ENCODE peak calls at places on chromosome 7, in nine cellular contexts. One of them, this sample, is unnamed.

GRCh38 chr7:24138366-24138765 is 145.6 kb upstream of the NPY start:
- DNase-seq in esophagus squamous epithelium: no peak
- DNase-seq in adrenal gland: no peak
- DNase-seq in thyroid gland: no peak
- DNase-seq in breast epithelium: no peak
- DNase-seq in heart left ventricle: no peak
- DNase-seq in testis: no peak
- DNase-seq in IMR-90: no peak
- DNase-seq in stomach: no peak
- DNase-seq in this sample: no peak

GRCh38 chr7:28017372-28017771 is 163.2 kb downstream of the JAZF1 start:
- DNase-seq in testis: no peak
- DNase-seq in esophagus squamous epithelium: no peak
- DNase-seq in stomach: no peak
- DNase-seq in thyroid gland: no peak
- DNase-seq in breast epithelium: no peak
- DNase-seq in heart left ventricle: no peak
- DNase-seq in IMR-90: peak; percentile 55
- DNase-seq in adrenal gland: no peak
- DNase-seq in this sample: no peak

GRCh38 chr7:50540785-50541579 is 24.2 kb downstream of the DDC start:
- DNase-seq in adrenal gland: no peak
- DNase-seq in esophagus squamous epithelium: no peak
- DNase-seq in breast epithelium: no peak
- DNase-seq in testis: no peak
- DNase-seq in heart left ventricle: no peak
- DNase-seq in IMR-90: no peak
- DNase-seq in stomach: no peak
- DNase-seq in thyroid gland: no peak
- DNase-seq in this sample: no peak

GRCh38 chr7:41148521-41148951 is 554.4 kb downstream of the INHBA start:
- DNase-seq in thyroid gland: no peak
- DNase-seq in stomach: no peak
- DNase-seq in breast epithelium: no peak
- DNase-seq in esophagus squamous epithelium: no peak
- DNase-seq in heart left ventricle: no peak
- DNase-seq in IMR-90: peak; percentile 91
- DNase-seq in adrenal gland: no peak
- DNase-seq in testis: no peak
- DNase-seq in this sample: no peak

GRCh38 chr7:8149222-8149621 is 112.7 kb downstream of the ICA1 start:
- DNase-seq in stomach: no peak
- DNase-seq in breast epithelium: no peak
- DNase-seq in heart left ventricle: no peak
- DNase-seq in thyroid gland: no peak
- DNase-seq in esophagus squamous epithelium: no peak
- DNase-seq in IMR-90: no peak
- DNase-seq in adrenal gland: no peak
- DNase-seq in testis: no peak
- DNase-seq in this sample: no peak

GRCh38 chr7:96285579-96285978 is 36.3 kb downstream of the SLC25A13 start:
- DNase-seq in breast epithelium: no peak
- DNase-seq in esophagus squamous epithelium: no peak
- DNase-seq in thyroid gland: no peak
- DNase-seq in testis: no peak
- DNase-seq in heart left ventricle: no peak
- DNase-seq in stomach: no peak
- DNase-seq in IMR-90: peak; percentile 37
- DNase-seq in adrenal gland: no peak
- DNase-seq in this sample: no peak

GRCh38 chr7:157612664-157613561 is 276.1 kb downstream of the DNAJB6 start:
- DNase-seq in IMR-90: no peak
- DNase-seq in heart left ventricle: peak; percentile 57
- DNase-seq in stomach: peak; percentile 40
- DNase-seq in thyroid gland: peak; percentile 17
- DNase-seq in testis: peak; percentile 40
- DNase-seq in breast epithelium: peak; percentile 53
- DNase-seq in adrenal gland: peak; percentile 28
- DNase-seq in esophagus squamous epithelium: no peak
- DNase-seq in this sample: peak; percentile 43

GRCh38 chr7:92634125-92634710 is 44.0 kb upstream of the FAM133B start:
- DNase-seq in breast epithelium: no peak
- DNase-seq in esophagus squamous epithelium: no peak
- DNase-seq in adrenal gland: no peak
- DNase-seq in thyroid gland: no peak
- DNase-seq in stomach: no peak
- DNase-seq in IMR-90: no peak
- DNase-seq in heart left ventricle: no peak
- DNase-seq in testis: no peak
- DNase-seq in this sample: no peak

GRCh38 chr7:127920787-127921438 is 110.3 kb downstream of the LRRC4 start:
- DNase-seq in IMR-90: peak; percentile 82
- DNase-seq in adrenal gland: no peak
- DNase-seq in testis: no peak
- DNase-seq in thyroid gland: no peak
- DNase-seq in heart left ventricle: no peak
- DNase-seq in esophagus squamous epithelium: no peak
- DNase-seq in breast epithelium: no peak
- DNase-seq in stomach: no peak
- DNase-seq in this sample: no peak

GRCh38 chr7:21253740-21254687 is 173.9 kb upstream of the SP4 start:
- DNase-seq in heart left ventricle: no peak
- DNase-seq in adrenal gland: peak; percentile 37
- DNase-seq in testis: peak; percentile 76
- DNase-seq in breast epithelium: no peak
- DNase-seq in IMR-90: peak; percentile 26
- DNase-seq in esophagus squamous epithelium: no peak
- DNase-seq in stomach: peak; percentile 63
- DNase-seq in thyroid gland: peak; percentile 53
- DNase-seq in this sample: peak; percentile 57

GRCh38 chr7:117385340-117386124 is 41.8 kb downstream of the ASZ1 start:
- DNase-seq in heart left ventricle: no peak
- DNase-seq in IMR-90: peak; percentile 53
- DNase-seq in thyroid gland: no peak
- DNase-seq in esophagus squamous epithelium: no peak
- DNase-seq in breast epithelium: no peak
- DNase-seq in stomach: no peak
- DNase-seq in adrenal gland: no peak
- DNase-seq in testis: no peak
- DNase-seq in this sample: no peak

DNA sequence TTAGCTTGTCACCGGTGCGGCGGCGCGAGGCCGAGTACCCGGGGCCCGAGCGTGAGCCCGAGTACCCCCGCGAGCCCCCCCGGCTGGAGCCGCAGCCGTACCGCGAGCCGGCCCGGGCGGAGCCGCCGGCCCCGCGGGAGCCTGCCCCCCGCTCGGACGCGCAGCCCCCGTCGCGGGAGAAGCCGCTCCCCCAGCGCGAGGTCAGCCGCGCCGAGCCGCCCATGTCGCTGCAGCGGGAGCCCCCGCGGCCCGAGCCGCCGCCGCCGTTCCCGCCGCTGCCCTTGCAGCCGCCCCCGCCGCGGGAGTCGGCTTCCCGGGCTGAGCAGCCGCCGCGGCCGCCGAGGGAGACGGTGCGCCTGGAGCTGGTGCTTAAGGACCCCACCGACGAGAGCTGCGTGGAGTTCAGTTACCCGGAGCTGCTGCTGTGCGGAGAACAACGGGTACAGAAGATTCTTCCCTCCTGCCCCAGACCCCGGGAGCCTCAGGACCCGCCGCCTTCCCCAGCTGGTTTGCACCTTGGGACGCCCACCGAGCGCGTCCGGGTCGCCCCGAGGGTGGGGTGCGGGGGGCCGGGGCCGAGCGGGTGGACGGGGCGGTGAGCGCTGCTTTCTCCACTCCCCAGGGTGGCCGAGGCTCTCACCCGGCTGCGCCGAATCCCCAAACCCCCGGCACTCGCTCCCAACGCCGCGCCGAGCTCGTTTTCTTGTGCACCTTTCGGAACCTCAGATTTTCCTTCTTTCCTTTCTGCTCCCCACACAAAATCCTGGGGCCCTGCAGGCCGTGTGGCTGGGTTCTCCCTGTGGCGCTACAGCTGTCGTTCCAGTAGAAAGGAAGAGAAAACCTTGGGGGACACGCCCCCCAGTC is 708 bp downstream of the UBN2 start:
- DNase-seq in IMR-90: peak; percentile 6
- DNase-seq in stomach: peak; percentile 27
- DNase-seq in adrenal gland: peak; percentile 59
- DNase-seq in esophagus squamous epithelium: no peak
- DNase-seq in heart left ventricle: peak; percentile 33
- DNase-seq in breast epithelium: no peak
- DNase-seq in thyroid gland: peak; percentile 39
- DNase-seq in testis: peak; percentile 58
- DNase-seq in this sample: peak; percentile 24
- TF ChIP-seq CTCF in IMR-90: no peak
- TF ChIP-seq CTCF in stomach: no peak
- TF ChIP-seq CTCF in adrenal gland: no peak
- TF ChIP-seq CTCF in esophagus squamous epithelium: no peak
- TF ChIP-seq CTCF in heart left ventricle: no peak
- TF ChIP-seq CTCF in breast epithelium: no peak
- TF ChIP-seq CTCF in thyroid gland: no peak
- TF ChIP-seq CTCF in testis: no peak
- TF ChIP-seq CTCF in this sample: no peak

GRCh38 chr7:17139081-17139480 is 159.4 kb upstream of the AHR start:
- DNase-seq in esophagus squamous epithelium: no peak
- DNase-seq in stomach: no peak
- DNase-seq in heart left ventricle: no peak
- DNase-seq in IMR-90: no peak
- DNase-seq in adrenal gland: no peak
- DNase-seq in breast epithelium: no peak
- DNase-seq in thyroid gland: no peak
- DNase-seq in testis: no peak
- DNase-seq in this sample: no peak

GRCh38 chr7:17134786-17135185 is 163.7 kb upstream of the AHR start:
- DNase-seq in adrenal gland: no peak
- DNase-seq in heart left ventricle: no peak
- DNase-seq in testis: no peak
- DNase-seq in IMR-90: no peak
- DNase-seq in breast epithelium: no peak
- DNase-seq in stomach: no peak
- DNase-seq in esophagus squamous epithelium: no peak
- DNase-seq in thyroid gland: no peak
- DNase-seq in this sample: no peak

GRCh38 chr7:17132726-17133125 is 165.7 kb upstream of the AHR start:
- DNase-seq in IMR-90: no peak
- DNase-seq in thyroid gland: no peak
- DNase-seq in esophagus squamous epithelium: no peak
- DNase-seq in heart left ventricle: no peak
- DNase-seq in stomach: no peak
- DNase-seq in adrenal gland: no peak
- DNase-seq in testis: no peak
- DNase-seq in breast epithelium: no peak
- DNase-seq in this sample: no peak

GRCh38 chr7:17133977-17134376 is 164.5 kb upstream of the AHR start:
- DNase-seq in testis: no peak
- DNase-seq in breast epithelium: no peak
- DNase-seq in IMR-90: no peak
- DNase-seq in thyroid gland: no peak
- DNase-seq in esophagus squamous epithelium: no peak
- DNase-seq in heart left ventricle: no peak
- DNase-seq in stomach: no peak
- DNase-seq in adrenal gland: no peak
- DNase-seq in this sample: no peak

DNA sequence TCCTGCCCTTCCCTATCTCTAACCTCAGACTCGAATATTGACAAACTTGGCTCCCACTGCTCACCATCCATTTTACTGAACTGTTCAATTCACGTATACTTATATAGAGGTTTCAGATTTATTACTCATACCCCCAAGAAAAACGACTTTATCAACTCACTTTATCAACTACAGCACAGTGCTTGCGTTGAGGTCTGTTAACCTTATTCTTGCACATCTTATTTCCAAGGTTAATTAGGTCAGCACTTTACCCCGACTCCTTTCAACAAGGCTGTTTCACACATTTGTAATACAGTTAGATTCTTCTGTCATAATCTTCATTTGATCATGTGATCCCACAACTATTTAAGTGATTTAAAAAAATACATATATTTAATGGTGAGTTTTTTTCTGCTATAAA is 162.3 kb upstream of the AHR start:
- DNase-seq in breast epithelium: no peak
- DNase-seq in thyroid gland: no peak
- DNase-seq in stomach: no peak
- DNase-seq in esophagus squamous epithelium: no peak
- DNase-seq in adrenal gland: no peak
- DNase-seq in IMR-90: no peak
- DNase-seq in testis: no peak
- DNase-seq in heart left ventricle: no peak
- DNase-seq in this sample: no peak
- H3K36me3 ChIP-seq in breast epithelium: no peaks in the 10 kb centered on the region
- H3K36me3 ChIP-seq in thyroid gland: no peaks in the 10 kb centered on the region
- H3K36me3 ChIP-seq in stomach: no peaks in the 10 kb centered on the region
- H3K36me3 ChIP-seq in esophagus squamous epithelium: no peaks in the 10 kb centered on the region
- H3K36me3 ChIP-seq in adrenal gland: no peaks in the 10 kb centered on the region
- H3K36me3 ChIP-seq in IMR-90: no peaks in the 10 kb centered on the region
- H3K36me3 ChIP-seq in testis: no peaks in the 10 kb centered on the region
- H3K36me3 ChIP-seq in heart left ventricle: no peaks in the 10 kb centered on the region
- H3K36me3 ChIP-seq in this sample: no peaks in the 10 kb centered on the region

DNA sequence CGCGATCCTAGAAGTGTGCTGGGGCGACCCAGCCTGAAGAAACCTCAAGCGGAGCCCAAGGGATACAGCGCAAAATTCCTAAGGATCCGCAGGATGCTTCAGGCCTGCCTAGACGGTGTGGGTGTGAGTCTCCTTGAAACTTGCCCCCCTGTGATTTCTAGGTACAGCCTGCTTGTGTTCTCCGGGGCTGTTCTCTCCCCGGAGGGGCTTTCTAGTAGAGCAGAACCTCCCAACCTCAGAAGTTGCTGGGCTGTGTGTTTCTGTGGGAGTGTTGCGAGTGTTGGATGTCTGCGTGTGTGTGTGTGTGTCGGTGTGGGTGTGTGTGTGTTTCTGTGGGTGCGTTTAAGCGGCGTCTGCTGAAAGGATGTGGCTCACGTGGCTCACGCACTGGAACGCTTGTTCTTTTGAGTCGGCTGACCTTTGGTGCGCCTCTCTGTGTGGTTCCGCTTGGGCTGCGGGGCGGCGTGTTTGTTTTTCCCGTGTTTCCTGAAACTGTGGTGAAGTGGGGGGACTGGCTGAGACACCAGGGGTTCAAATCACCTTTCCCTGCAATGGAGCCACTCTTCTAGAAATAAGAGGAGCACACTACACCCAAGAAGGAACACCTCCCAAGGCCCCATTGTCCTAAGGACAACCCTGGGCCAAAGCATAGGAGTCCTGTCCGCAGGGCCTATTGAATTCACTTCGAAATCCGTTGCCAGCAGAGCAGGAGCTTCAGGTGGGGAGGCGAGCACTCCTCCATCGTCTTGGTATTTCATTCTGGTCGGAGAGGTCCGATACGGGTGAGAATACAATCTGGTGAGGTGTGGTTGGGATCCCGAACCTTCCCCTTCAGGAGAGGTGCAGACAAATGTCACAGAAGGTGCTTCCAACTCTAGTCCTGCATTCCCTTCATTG is 25.1 kb upstream of the ZNF273 start:
- DNase-seq in thyroid gland: peak; percentile 27
- DNase-seq in esophagus squamous epithelium: no peak
- DNase-seq in IMR-90: no peak
- DNase-seq in stomach: peak; percentile 20
- DNase-seq in heart left ventricle: peak; percentile 12
- DNase-seq in testis: no peak
- DNase-seq in breast epithelium: no peak
- DNase-seq in adrenal gland: no peak
- DNase-seq in this sample: no peak
- TF ChIP-seq POLR2A in thyroid gland: no peak
- TF ChIP-seq POLR2A in esophagus squamous epithelium: no peak
- TF ChIP-seq POLR2A in IMR-90: no peak
- TF ChIP-seq POLR2A in stomach: no peak
- TF ChIP-seq POLR2A in heart left ventricle: no peak
- TF ChIP-seq POLR2A in testis: no peak
- TF ChIP-seq POLR2A in breast epithelium: no peak
- TF ChIP-seq POLR2A in adrenal gland: no peak
- TF ChIP-seq POLR2A in this sample: no peak

GRCh38 chr7:26091933-26092332 is 60.1 kb upstream of the NFE2L3 start:
- DNase-seq in adrenal gland: no peak
- DNase-seq in IMR-90: peak; percentile 13
- DNase-seq in heart left ventricle: no peak
- DNase-seq in esophagus squamous epithelium: no peak
- DNase-seq in breast epithelium: no peak
- DNase-seq in thyroid gland: no peak
- DNase-seq in stomach: no peak
- DNase-seq in testis: no peak
- DNase-seq in this sample: no peak
- TF ChIP-seq CTCF in adrenal gland: no peak
- TF ChIP-seq CTCF in IMR-90: peak; percentile 14
- TF ChIP-seq CTCF in heart left ventricle: no peak
- TF ChIP-seq CTCF in esophagus squamous epithelium: no peak
- TF ChIP-seq CTCF in breast epithelium: no peak
- TF ChIP-seq CTCF in thyroid gland: no peak
- TF ChIP-seq CTCF in stomach: no peak
- TF ChIP-seq CTCF in testis: no peak
- TF ChIP-seq CTCF in this sample: no peak